ENCODE peak calls at places on chromosomes 4 and X, in five cellular contexts. One of them, this sample, is unnamed.

GRCh38 chrX:77505227-77505626 is 58.0 kb downstream of the FGF16 start:
- DNase-seq in osteoblast: no peak
- DNase-seq in fibroblast of lung: peak
- DNase-seq in left ventricle myocardium inferior: no peak
- DNase-seq in OCI-LY7: peak
- DNase-seq in this sample: no peak

GRCh38 chrX:1397001-1397400 is 5.1 kb upstream of the SLC25A6 start:
- DNase-seq in osteoblast: no peak
- DNase-seq in fibroblast of lung: no peak
- DNase-seq in left ventricle myocardium inferior: peak
- DNase-seq in OCI-LY7: no peak
- DNase-seq in this sample: no peak

GRCh38 chr4:112196446-112196845 is 35.1 kb upstream of the AP1AR start:
- DNase-seq in osteoblast: no peak
- DNase-seq in fibroblast of lung: peak
- DNase-seq in left ventricle myocardium inferior: no peak
- DNase-seq in OCI-LY7: no peak
- DNase-seq in this sample: no peak

GRCh38 chrX:120244395-120244734 is 6.2 kb upstream of the ZBTB33 start:
- DNase-seq in osteoblast: no peak
- DNase-seq in fibroblast of lung: peak
- DNase-seq in left ventricle myocardium inferior: no peak
- DNase-seq in OCI-LY7: no peak
- DNase-seq in this sample: no peak

GRCh38 chrX:14864626-14865025 is 8.2 kb downstream of the FANCB start:
- DNase-seq in osteoblast: peak
- DNase-seq in fibroblast of lung: peak
- DNase-seq in left ventricle myocardium inferior: no peak
- DNase-seq in OCI-LY7: no peak
- DNase-seq in this sample: no peak

GRCh38 chrX:111319451-111319850 is 49.2 kb upstream of the CAPN6 start:
- DNase-seq in osteoblast: no peak
- DNase-seq in fibroblast of lung: no peak
- DNase-seq in left ventricle myocardium inferior: no peak
- DNase-seq in OCI-LY7: no peak
- DNase-seq in this sample: no peak

GRCh38 chrX:13428055-13428786 is 108.4 kb upstream of the ATXN3L start:
- DNase-seq in osteoblast: peak
- DNase-seq in fibroblast of lung: peak
- DNase-seq in left ventricle myocardium inferior: no peak
- DNase-seq in OCI-LY7: no peak
- DNase-seq in this sample: no peak

GRCh38 chr4:113695328-113696169 is 66.0 kb downstream of the CAMK2D start:
- DNase-seq in osteoblast: no peak
- DNase-seq in fibroblast of lung: peak
- DNase-seq in left ventricle myocardium inferior: no peak
- DNase-seq in OCI-LY7: no peak
- DNase-seq in this sample: no peak

GRCh38 chrX:46326161-46326560 is 219.1 kb downstream of the ZNF674 start:
- DNase-seq in osteoblast: no peak
- DNase-seq in fibroblast of lung: peak
- DNase-seq in left ventricle myocardium inferior: no peak
- DNase-seq in OCI-LY7: no peak
- DNase-seq in this sample: no peak

GRCh38 chr4:61180405-61180804 is 19.7 kb upstream of the ADGRL3 start:
- DNase-seq in osteoblast: no peak
- DNase-seq in fibroblast of lung: no peak
- DNase-seq in left ventricle myocardium inferior: no peak
- DNase-seq in OCI-LY7: no peak
- DNase-seq in this sample: no peak

DNA sequence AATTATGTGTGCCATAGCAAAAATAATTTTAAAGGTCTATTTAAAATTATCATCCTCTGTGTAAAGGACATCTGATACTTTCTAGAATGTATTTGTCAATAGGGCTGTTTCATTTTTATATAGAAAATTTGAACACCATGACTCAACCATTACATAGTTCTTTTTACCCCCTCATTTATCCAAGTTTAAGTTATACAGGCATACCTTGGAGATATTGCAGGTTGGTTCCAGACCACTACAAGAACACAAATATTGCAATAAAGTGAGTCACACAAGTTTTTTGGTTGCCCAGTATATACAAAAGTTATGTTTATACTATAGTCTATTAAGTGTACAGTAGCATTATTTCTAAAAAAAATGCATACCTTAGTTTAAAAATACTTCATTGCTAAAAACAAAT is 130.4 kb downstream of the MSL3 start:
- DNase-seq in osteoblast: no peak
- DNase-seq in fibroblast of lung: no peak
- DNase-seq in left ventricle myocardium inferior: no peak
- DNase-seq in OCI-LY7: no peak
- DNase-seq in this sample: no peak
- H3K27ac ChIP-seq in osteoblast: no peak
- H3K27ac ChIP-seq in fibroblast of lung: no peak
- H3K27ac ChIP-seq in left ventricle myocardium inferior: no peak
- H3K27ac ChIP-seq in OCI-LY7: no peak
- H3K27ac ChIP-seq in this sample: no peak

DNA sequence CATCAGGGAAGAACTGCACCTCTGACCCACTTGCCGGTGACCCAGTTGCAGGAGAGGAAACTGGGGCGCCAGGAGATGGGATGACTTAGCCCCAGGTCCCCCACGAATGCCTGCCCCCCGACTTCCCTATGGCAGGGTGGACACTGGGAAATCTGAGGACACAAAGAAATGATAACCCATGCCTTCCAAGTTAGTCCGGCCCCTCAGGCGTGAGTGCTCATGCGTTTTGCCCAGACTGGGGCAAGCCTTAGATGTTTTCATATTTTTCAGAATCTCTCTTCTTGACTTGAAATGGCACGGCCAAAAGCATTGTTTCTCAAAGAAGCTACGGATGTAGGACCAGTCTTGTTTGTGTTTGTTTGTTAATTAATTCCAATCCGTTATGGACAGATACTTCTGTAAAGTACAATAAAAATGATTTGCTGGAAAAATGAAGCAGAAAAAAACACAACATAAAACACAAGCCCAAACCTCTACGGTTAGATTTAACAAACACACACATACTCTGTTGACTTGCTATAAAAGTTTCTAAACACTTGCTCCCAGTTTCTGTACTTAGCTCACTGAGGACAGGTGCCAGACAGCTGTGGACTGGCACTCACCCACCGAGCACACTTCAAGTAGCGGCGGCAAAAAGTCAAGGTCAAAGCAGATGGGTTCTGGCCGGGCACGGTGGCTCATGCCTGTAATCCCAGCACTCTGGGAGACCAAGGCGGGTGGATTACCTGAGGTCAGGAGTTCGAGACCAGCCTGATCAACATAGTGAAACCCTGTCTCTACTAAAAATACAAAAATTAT is 341.5 kb downstream of the BCOR start:
- DNase-seq in osteoblast: peak
- DNase-seq in fibroblast of lung: no peak
- DNase-seq in left ventricle myocardium inferior: no peak
- DNase-seq in OCI-LY7: no peak
- DNase-seq in this sample: no peak
- H3K27ac ChIP-seq in osteoblast: peak
- H3K27ac ChIP-seq in fibroblast of lung: peak
- H3K27ac ChIP-seq in left ventricle myocardium inferior: peak
- H3K27ac ChIP-seq in OCI-LY7: peak
- H3K27ac ChIP-seq in this sample: no peak

GRCh38 chr4:153227501-153227900 is 23.3 kb downstream of the TRIM2 start:
- DNase-seq in osteoblast: no peak
- DNase-seq in fibroblast of lung: no peak
- DNase-seq in left ventricle myocardium inferior: no peak
- DNase-seq in OCI-LY7: no peak
- DNase-seq in this sample: no peak
- H3K27ac ChIP-seq in osteoblast: no peak
- H3K27ac ChIP-seq in fibroblast of lung: no peak
- H3K27ac ChIP-seq in left ventricle myocardium inferior: no peak
- H3K27ac ChIP-seq in OCI-LY7: no peak
- H3K27ac ChIP-seq in this sample: no peak

GRCh38 chr4:1716065-1716945 is 4.2 kb upstream of the SLBP start:
- DNase-seq in osteoblast: peak
- DNase-seq in fibroblast of lung: no peak
- DNase-seq in left ventricle myocardium inferior: no peak
- DNase-seq in OCI-LY7: no peak
- DNase-seq in this sample: no peak
- H3K27ac ChIP-seq in osteoblast: no peak
- H3K27ac ChIP-seq in fibroblast of lung: no peak
- H3K27ac ChIP-seq in left ventricle myocardium inferior: no peak
- H3K27ac ChIP-seq in OCI-LY7: peak
- H3K27ac ChIP-seq in this sample: no peak

DNA sequence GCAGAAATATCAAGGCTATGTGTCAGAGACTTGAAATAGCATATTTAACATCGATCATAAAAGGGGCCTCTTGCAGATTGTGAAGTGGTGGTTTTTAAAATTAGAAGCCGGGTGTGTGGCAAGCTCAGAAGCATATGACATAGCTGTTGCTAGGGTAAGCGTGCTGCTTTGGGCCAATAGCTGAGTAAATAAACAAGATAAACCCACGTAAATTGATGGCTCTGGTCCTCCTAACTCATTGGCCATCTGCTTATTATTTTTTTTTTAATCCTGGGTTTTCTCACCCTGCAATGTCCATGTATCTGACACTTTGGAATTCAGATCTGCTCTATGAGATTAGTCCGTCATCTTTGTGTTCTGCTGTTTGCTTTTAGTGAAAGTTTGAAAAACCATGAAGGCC is 32.6 kb upstream of the STOX2 start:
- DNase-seq in osteoblast: no peak
- DNase-seq in fibroblast of lung: peak
- DNase-seq in left ventricle myocardium inferior: no peak
- DNase-seq in OCI-LY7: no peak
- DNase-seq in this sample: no peak
- H3K27ac ChIP-seq in osteoblast: no peak
- H3K27ac ChIP-seq in fibroblast of lung: no peak
- H3K27ac ChIP-seq in left ventricle myocardium inferior: peak
- H3K27ac ChIP-seq in OCI-LY7: no peak
- H3K27ac ChIP-seq in this sample: no peak

GRCh38 chrX:118519411-118520205 is 24.0 kb downstream of the DOCK11 start:
- DNase-seq in osteoblast: no peak
- DNase-seq in fibroblast of lung: peak
- DNase-seq in left ventricle myocardium inferior: no peak
- DNase-seq in OCI-LY7: no peak
- DNase-seq in this sample: no peak

GRCh38 chrX:118522230-118522926 is 26.8 kb downstream of the DOCK11 start:
- DNase-seq in osteoblast: no peak
- DNase-seq in fibroblast of lung: no peak
- DNase-seq in left ventricle myocardium inferior: no peak
- DNase-seq in OCI-LY7: no peak
- DNase-seq in this sample: no peak

GRCh38 chrX:118521435-118521834 is 25.8 kb downstream of the DOCK11 start:
- DNase-seq in osteoblast: no peak
- DNase-seq in fibroblast of lung: peak
- DNase-seq in left ventricle myocardium inferior: no peak
- DNase-seq in OCI-LY7: no peak
- DNase-seq in this sample: no peak

GRCh38 chrX:118520858-118521206 is 25.2 kb downstream of the DOCK11 start:
- DNase-seq in osteoblast: no peak
- DNase-seq in fibroblast of lung: no peak
- DNase-seq in left ventricle myocardium inferior: no peak
- DNase-seq in OCI-LY7: no peak
- DNase-seq in this sample: no peak

GRCh38 chrX:118520206-118520857 is 24.7 kb downstream of the DOCK11 start:
- DNase-seq in osteoblast: no peak
- DNase-seq in fibroblast of lung: peak
- DNase-seq in left ventricle myocardium inferior: no peak
- DNase-seq in OCI-LY7: no peak
- DNase-seq in this sample: no peak
- H3K27ac ChIP-seq in osteoblast: peak
- H3K27ac ChIP-seq in fibroblast of lung: peak
- H3K27ac ChIP-seq in left ventricle myocardium inferior: peak
- H3K27ac ChIP-seq in OCI-LY7: no peak
- H3K27ac ChIP-seq in this sample: peak

GRCh38 chr4:147381749-147382148 is 99.1 kb upstream of the EDNRA start:
- DNase-seq in osteoblast: no peak
- DNase-seq in fibroblast of lung: no peak
- DNase-seq in left ventricle myocardium inferior: no peak
- DNase-seq in OCI-LY7: no peak
- DNase-seq in this sample: no peak

GRCh38 chr4:147378780-147379179 is 102.1 kb upstream of the EDNRA start:
- DNase-seq in osteoblast: no peak
- DNase-seq in fibroblast of lung: no peak
- DNase-seq in left ventricle myocardium inferior: no peak
- DNase-seq in OCI-LY7: no peak
- DNase-seq in this sample: no peak
- H3K27ac ChIP-seq in osteoblast: no peak
- H3K27ac ChIP-seq in fibroblast of lung: no peak
- H3K27ac ChIP-seq in left ventricle myocardium inferior: no peak
- H3K27ac ChIP-seq in OCI-LY7: no peak
- H3K27ac ChIP-seq in this sample: no peak

DNA sequence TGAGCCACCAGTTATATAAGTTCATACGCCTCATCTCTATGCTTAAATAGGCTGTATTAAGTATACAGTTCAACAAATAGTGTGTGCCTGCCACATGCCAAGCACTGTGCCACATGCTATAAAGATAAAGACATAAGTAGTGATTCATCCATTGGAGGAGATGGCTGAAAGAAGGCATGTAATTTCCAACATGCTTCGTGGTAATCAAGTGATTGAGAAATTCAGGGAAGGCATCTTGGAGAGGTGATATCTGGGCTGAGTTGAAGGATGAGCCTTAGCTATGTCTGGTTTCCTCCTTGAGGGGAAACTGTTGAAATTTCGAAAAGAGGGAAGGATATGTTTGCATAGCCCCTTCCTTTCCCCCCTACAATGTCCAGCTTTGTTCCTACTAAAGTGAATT is 96.5 kb downstream of the ARHGAP10 start:
- DNase-seq in osteoblast: peak
- DNase-seq in fibroblast of lung: peak
- DNase-seq in left ventricle myocardium inferior: no peak
- DNase-seq in OCI-LY7: no peak
- DNase-seq in this sample: no peak
- H3K27ac ChIP-seq in osteoblast: no peak
- H3K27ac ChIP-seq in fibroblast of lung: no peak
- H3K27ac ChIP-seq in left ventricle myocardium inferior: peak
- H3K27ac ChIP-seq in OCI-LY7: no peak
- H3K27ac ChIP-seq in this sample: no peak

GRCh38 chrX:50617183-50617582 is 146.6 kb upstream of the DGKK start:
- DNase-seq in osteoblast: no peak
- DNase-seq in fibroblast of lung: no peak
- DNase-seq in left ventricle myocardium inferior: no peak
- DNase-seq in OCI-LY7: no peak
- DNase-seq in this sample: no peak
- H3K27ac ChIP-seq in osteoblast: no peak
- H3K27ac ChIP-seq in fibroblast of lung: no peak
- H3K27ac ChIP-seq in left ventricle myocardium inferior: no peak
- H3K27ac ChIP-seq in OCI-LY7: no peak
- H3K27ac ChIP-seq in this sample: no peak

GRCh38 chr4:109649872-109650271 is 53.4 kb downstream of the CASP6 start:
- DNase-seq in osteoblast: no peak
- DNase-seq in fibroblast of lung: no peak
- DNase-seq in left ventricle myocardium inferior: no peak
- DNase-seq in OCI-LY7: peak
- DNase-seq in this sample: no peak

GRCh38 chr4:109658871-109659410 is 44.3 kb downstream of the CASP6 start:
- DNase-seq in osteoblast: no peak
- DNase-seq in fibroblast of lung: peak
- DNase-seq in left ventricle myocardium inferior: no peak
- DNase-seq in OCI-LY7: no peak
- DNase-seq in this sample: no peak

GRCh38 chr4:109657854-109658253 is 45.4 kb downstream of the CASP6 start:
- DNase-seq in osteoblast: no peak
- DNase-seq in fibroblast of lung: no peak
- DNase-seq in left ventricle myocardium inferior: no peak
- DNase-seq in OCI-LY7: no peak
- DNase-seq in this sample: no peak

GRCh38 chr4:109655396-109655795 is 47.8 kb downstream of the CASP6 start:
- DNase-seq in osteoblast: no peak
- DNase-seq in fibroblast of lung: no peak
- DNase-seq in left ventricle myocardium inferior: no peak
- DNase-seq in OCI-LY7: no peak
- DNase-seq in this sample: no peak
- H3K27ac ChIP-seq in osteoblast: no peak
- H3K27ac ChIP-seq in fibroblast of lung: no peak
- H3K27ac ChIP-seq in left ventricle myocardium inferior: no peak
- H3K27ac ChIP-seq in OCI-LY7: no peak
- H3K27ac ChIP-seq in this sample: no peak